ENCODE peak calls at places on chromosomes 4 and X, in eight cellular contexts. T is right lobe of liver; G is caudate nucleus; M is CD8-positive, alpha-beta memory T cell; X is tibial artery; I is hypothalamus; O is KBM-7; J is activated naive CD8-positive, alpha-beta T cell treated with anti-CD3 and anti-CD28 coated beads, Interleukin-2, amount 10 ng/mL, durations not matched to agents 7 days and 5 days. N is an unnamed sample.

GRCh38 chrX:97167333-97167732 is 283.6 kb downstream of the RPA4 start:
- DNase-seq in X (no peak), I (no peak), J (no peak), O (no peak), M (no peak), T (no peak), G (no peak), N (no peak)

GRCh38 chrX:32825009-32825408 is 386.3 kb downstream of the DMD start:
- DNase-seq in I (no peak), G (no peak), T (no peak), X (no peak), J (no peak), M (no peak), O (no peak), N (no peak)

GRCh38 chr4:184695178-184695896 is 38.6 kb downstream of the CENPU start:
- DNase-seq in X (no peak), I (no peak), O (no peak), M (no peak), G (no peak), T (no peak), J (no peak), N (no peak)

GRCh38 chr4:83527671-83528070 is 8.2 kb upstream of the GPAT3 start:
- DNase-seq in M (no peak), J (no peak), T (no peak), G (no peak), O (no peak), X (no peak), I (no peak), N (no peak)

GRCh38 chr4:122500852-122501501 is 44.5 kb upstream of the IL2 start:
- DNase-seq in I (no peak), G (no peak), T (no peak), J (no peak), M (no peak), X (no peak), O (no peak), N (no peak)

GRCh38 chrX:86171366-86171765 is 23.1 kb downstream of the DACH2 start:
- DNase-seq in O (peak), M (no peak), I (no peak), G (no peak), X (no peak), J (no peak), T (no peak), N (peak)

GRCh38 chr4:152735302-152735917 is 44.1 kb downstream of the TIGD4 start:
- DNase-seq in O (peak), X (no peak), G (no peak), T (no peak), M (peak), J (no peak), I (no peak), N (no peak)

GRCh38 chr4:6942238-6942800 is 32.7 kb downstream of the TBC1D14 start:
- DNase-seq in X (no peak), I (no peak), J (peak), O (peak), G (no peak), T (no peak), M (peak), N (no peak)

GRCh38 chr4:152094851-152095700 is 334.3 kb upstream of the GATB start:
- DNase-seq in I (no peak), T (no peak), O (no peak), M (no peak), X (no peak), J (no peak), G (no peak), N (no peak)

GRCh38 chr4:17535906-17536305 is 20.9 kb downstream of the CLRN2 start:
- DNase-seq in T (no peak), G (no peak), J (no peak), O (no peak), X (no peak), I (no peak), M (no peak), N (no peak)